ENCODE peak calls at places on chromosomes 1 and 21, in four cellular contexts. Q is K562, G is GM12878, F is SK-N-SH. A is an unnamed sample.

GRCh38 chr1:108877858-108878257 is 1.1 kb downstream of the GPSM2 start:
- DNase-seq in Q (no peak), G (no peak), F (peak), A (no peak)

GRCh38 chr1:27570823-27571222 is 33.1 kb downstream of the AHDC1 start:
- DNase-seq in Q (no peak), G (no peak), F (no peak), A (peak)

GRCh38 chr1:203465146-203465798 is 10.3 kb upstream of the PRELP start:
- DNase-seq in Q (no peak), G (no peak), F (no peak), A (no peak)

GRCh38 chr1:203361843-203362524 is 11.1 kb upstream of the FMOD start:
- DNase-seq in Q (no peak), G (no peak), F (no peak), A (no peak)

GRCh38 chr1:212500986-212501385 is 68.3 kb downstream of the NENF start:
- DNase-seq in Q (no peak), G (no peak), F (no peak), A (no peak)

GRCh38 chr1:52139817-52140540 is 1.9 kb upstream of the ZFYVE9 start:
- DNase-seq in Q (no peak), G (peak), F (no peak), A (no peak)

GRCh38 chr21:34795152-34796141 is 126.7 kb downstream of the CLIC6 start:
- DNase-seq in Q (no peak), G (no peak), F (no peak), A (no peak)

GRCh38 chr1:233523047-233523446 is 90.9 kb upstream of the KCNK1 start:
- DNase-seq in Q (no peak), G (no peak), F (no peak), A (no peak)

GRCh38 chr1:22808846-22809501 is 98.3 kb downstream of the EPHB2 start:
- DNase-seq in Q (no peak), G (no peak), F (peak), A (no peak)

GRCh38 chr1:88768816-88769215 is 84.7 kb downstream of the PKN2 start:
- DNase-seq in Q (no peak), G (no peak), F (no peak), A (no peak)

GRCh38 chr1:200367841-200368534 is 41.8 kb downstream of the ZNF281 start:
- DNase-seq in Q (no peak), G (no peak), F (no peak), A (no peak)

DNA sequence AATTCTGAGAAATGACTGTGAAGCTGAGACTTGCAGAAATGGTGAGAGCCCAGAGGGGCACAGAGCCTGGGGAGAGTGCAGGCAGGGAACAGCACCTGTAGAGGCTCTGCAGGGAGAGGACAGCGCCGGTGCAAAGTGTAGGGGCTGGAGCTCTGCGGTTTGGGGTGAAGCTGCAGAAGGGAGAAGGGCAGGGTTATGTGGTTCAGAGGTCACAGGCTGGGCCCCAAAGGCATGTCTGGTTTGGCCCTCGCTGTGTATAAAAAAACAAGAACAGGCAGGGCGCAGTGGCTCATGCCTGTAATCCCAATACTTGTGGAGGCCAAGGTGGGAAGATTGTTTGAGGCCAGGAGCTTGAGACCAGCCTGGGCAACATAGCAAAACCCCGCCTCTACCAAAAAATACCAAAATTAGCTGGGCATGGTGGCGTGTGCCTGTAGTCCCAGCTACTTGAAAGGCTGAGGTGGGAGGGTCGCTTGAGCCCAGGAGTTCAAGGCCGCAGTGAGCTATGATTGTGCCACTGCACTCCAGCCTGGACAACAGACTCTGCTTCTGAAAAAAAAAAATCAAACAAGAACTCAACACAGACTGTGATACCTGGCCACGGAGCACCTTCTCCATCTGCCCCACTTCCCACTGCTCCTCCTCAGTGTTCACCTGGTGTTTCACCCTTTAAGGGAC is 29.1 kb downstream of the SERINC2 start:
- DNase-seq in Q (no peak), G (no peak), F (no peak), A (no peak)
- TF ChIP-seq USF1 in Q (no peak), G (no peak), F (no peak), A (no peak)

DNA sequence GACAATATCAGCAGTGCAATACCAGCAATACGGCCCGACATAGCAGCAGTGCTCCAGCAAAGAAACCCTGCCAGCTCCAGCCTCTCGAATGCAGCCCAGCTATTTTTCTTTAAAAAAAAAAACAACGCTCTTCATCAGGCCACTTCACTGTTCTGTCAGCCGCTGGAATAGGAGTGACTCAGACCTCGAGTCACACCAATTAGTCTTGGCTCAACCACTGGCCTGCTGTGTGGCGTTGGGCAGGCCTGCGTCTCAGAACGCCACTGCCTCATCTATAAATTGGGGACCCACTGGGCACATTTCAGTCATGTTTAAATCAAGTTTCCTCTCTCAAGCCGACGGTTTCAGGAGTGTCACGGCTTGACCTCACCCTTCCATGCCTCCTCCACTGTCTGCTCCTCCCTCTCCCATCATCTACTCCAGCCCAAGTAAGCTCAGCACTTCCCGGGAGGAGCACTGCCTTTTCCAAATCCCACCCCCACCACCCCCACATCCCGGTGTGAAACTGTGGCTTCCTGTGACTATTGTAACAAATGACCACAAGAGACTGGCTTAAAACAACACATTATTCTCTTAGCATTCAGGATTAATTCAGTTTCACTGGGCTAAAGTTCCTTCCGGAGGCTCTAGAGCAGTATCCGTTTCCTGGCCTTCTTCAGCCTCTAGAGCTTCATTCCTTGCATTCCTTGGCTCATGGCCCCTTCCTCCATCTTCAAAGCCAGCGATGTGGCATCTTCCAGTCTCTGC is 71.9 kb upstream of the EFHD2 start:
- DNase-seq in Q (no peak), G (no peak), F (no peak), A (no peak)
- TF ChIP-seq USF1 in Q (no peak), G (no peak), F (no peak), A (no peak)

DNA sequence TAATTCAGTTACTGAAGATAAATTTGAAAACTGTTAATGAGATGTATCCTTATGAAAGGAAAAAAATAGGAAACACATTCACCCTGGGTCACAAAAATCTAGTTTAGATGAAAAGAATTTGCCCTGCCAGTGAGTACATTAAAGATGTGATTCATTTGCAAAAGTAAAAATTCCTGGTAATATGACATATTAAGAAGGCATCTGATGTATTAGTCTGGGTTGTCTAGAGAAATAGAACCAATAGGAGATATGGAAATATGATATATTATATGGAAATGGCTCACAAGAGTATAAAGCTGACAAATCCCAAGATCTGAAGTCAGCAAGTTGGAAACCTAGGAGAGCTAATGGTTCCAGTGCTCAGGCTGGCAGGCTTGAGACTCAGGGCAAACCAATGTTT is 153.8 kb downstream of the MRPL39 start:
- DNase-seq in Q (no peak), G (no peak), F (no peak), A (no peak)
- TF ChIP-seq USF1 in Q (no peak), G (no peak), F (no peak), A (no peak)

GRCh38 chr1:32204943-32205361 is 519 bp upstream of the IQCC start:
- DNase-seq in Q (peak), G (no peak), F (peak), A (peak)

GRCh38 chr1:32205401-32206370 is at the start of gene IQCC:
- DNase-seq in Q (peak), G (peak), F (peak), A (peak)

GRCh38 chr1:32208891-32209309 is at the start of gene DCDC2B:
- DNase-seq in Q (no peak), G (no peak), F (peak), A (no peak)

DNA sequence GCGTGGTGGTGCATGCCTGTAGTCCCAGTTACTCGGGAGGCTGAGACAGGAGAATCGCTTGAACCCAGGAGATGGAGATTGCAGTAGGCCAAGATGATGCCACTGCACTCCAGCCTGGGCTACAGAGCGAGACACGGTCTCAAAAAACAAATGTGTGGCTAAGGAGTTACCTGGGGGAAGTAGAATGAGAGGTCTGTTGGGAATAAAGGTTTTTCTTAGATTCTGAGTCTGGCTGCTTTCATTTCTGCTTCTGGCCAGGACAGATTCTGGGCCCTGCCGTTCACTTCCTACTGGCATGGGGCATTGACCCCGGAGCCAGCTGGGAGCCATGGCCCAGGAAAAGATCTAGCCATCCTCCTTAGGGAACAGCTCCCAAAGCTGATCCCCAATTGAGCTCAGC is 426 bp upstream of the DCDC2B start:
- DNase-seq in Q (no peak), G (no peak), F (no peak), A (no peak)
- TF ChIP-seq USF1 in Q (no peak), G (no peak), F (no peak), A (no peak)

DNA sequence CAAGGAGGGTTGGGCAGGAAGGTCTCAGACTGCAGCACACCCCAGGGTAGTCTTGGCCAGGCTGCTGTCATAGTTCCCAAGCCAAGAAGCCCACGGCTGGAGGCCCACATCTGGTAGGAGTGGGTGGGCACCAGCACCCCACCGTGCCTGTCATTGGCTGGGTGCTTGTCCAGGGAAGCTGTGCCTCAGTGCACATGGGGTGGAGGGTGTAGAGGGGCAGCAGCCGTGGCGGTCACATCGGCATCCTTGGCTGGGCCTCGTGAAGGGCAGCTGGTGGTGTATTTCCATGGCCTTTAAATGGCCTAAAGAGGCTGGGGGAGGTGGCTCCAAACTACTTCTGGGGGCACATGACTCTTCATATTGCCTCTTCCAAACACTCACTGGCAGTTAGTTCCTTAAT is 119.6 kb upstream of the USP24 start:
- DNase-seq in Q (no peak), G (no peak), F (no peak), A (no peak)
- TF ChIP-seq USF1 in Q (no peak), G (no peak), F (no peak), A (no peak)

GRCh38 chr1:38608202-38608864 is 251.2 kb downstream of the RRAGC start:
- DNase-seq in Q (peak), G (no peak), F (peak), A (peak)
- TF ChIP-seq USF1 in Q (no peak), G (no peak), F (no peak), A (no peak)

GRCh38 chr1:53348491-53349368 is 20.9 kb upstream of the LRP8 start:
- DNase-seq in Q (no peak), G (no peak), F (no peak), A (no peak)
- TF ChIP-seq USF1 in Q (no peak), G (no peak), F (no peak), A (no peak)

A was measured in WTC11.